ENCODE peak calls at places on chromosomes 2 and 18, in seven cellular contexts. F, Y, D, B, K, I and Q are unnamed samples.
A peak's percentile ranks its signal among the peaks of the same experiment; 100 is the strongest.

GRCh38 chr18:48975817-48976649 is 25.3 kb upstream of the SMAD7 start:
- DNase-seq in K (peak; percentile 75), D (peak; percentile 48), F (peak; percentile 69), I (peak; percentile 98), Y (peak; percentile 40), B (no peak), Q (peak; percentile 47)

GRCh38 chr18:32383040-32383819 is 87.5 kb downstream of the GAREM1 start:
- DNase-seq in I (no peak), D (no peak), K (peak; percentile 1), Y (no peak), F (peak; percentile 99), B (no peak), Q (no peak)

GRCh38 chr2:196336715-196337617 is 165.6 kb upstream of the STK17B start:
- DNase-seq in I (peak; percentile 54), Y (no peak), B (no peak), K (peak; percentile 51), F (peak; percentile 42), D (peak; percentile 5), Q (peak; percentile 24)

GRCh38 chr2:174335605-174336402 is 1.1 kb downstream of the SP9 start:
- DNase-seq in K (peak; percentile 58), D (no peak), F (no peak), Y (no peak), I (peak; percentile 72), B (no peak), Q (no peak)

GRCh38 chr18:70848329-70848728 is 559.5 kb downstream of the SOCS6 start:
- DNase-seq in I (no peak), B (no peak), K (no peak), D (no peak), Y (no peak), F (no peak), Q (no peak)

GRCh38 chr2:238557431-238557830 is 130.7 kb downstream of the ASB1 start:
- DNase-seq in Y (no peak), I (no peak), F (no peak), B (no peak), K (no peak), D (no peak), Q (no peak)

GRCh38 chr18:2914185-2914584 is 67.4 kb downstream of the EMILIN2 start:
- DNase-seq in K (no peak), D (no peak), F (no peak), Y (no peak), B (no peak), I (no peak), Q (no peak)

GRCh38 chr2:43333096-43333655 is 106.8 kb upstream of the ZFP36L2 start:
- DNase-seq in I (no peak), F (no peak), B (no peak), D (no peak), K (no peak), Y (no peak), Q (no peak)

GRCh38 chr2:10243926-10244270 is 58.8 kb upstream of the HPCAL1 start:
- DNase-seq in B (no peak), D (no peak), K (no peak), Y (no peak), F (no peak), I (no peak), Q (no peak)